ENCODE peak calls at places on chromosomes 5 and 9, in four cellular contexts. One of them, this sample, is unnamed.

GRCh38 chr5:38379360-38379827 is 121.0 kb downstream of the EGFLAM start:
- DNase-seq in SK-N-SH: no peak
- DNase-seq in fibroblast of lung: peak; percentile 1
- DNase-seq in neural progenitor cell: peak; percentile 82
- DNase-seq in this sample: no peak

GRCh38 chr5:146185161-146185560 is 2.7 kb upstream of the LARS1 start:
- DNase-seq in fibroblast of lung: peak; percentile 14
- DNase-seq in SK-N-SH: no peak
- DNase-seq in neural progenitor cell: no peak
- DNase-seq in this sample: no peak

GRCh38 chr5:144068926-144069325 is 101.5 kb downstream of the YIPF5 start:
- DNase-seq in fibroblast of lung: no peak
- DNase-seq in neural progenitor cell: peak; percentile 57
- DNase-seq in SK-N-SH: no peak
- DNase-seq in this sample: peak; percentile 13

GRCh38 chr5:140329739-140330481 is 16.5 kb downstream of the HBEGF start:
- DNase-seq in neural progenitor cell: peak; percentile 18
- DNase-seq in SK-N-SH: no peak
- DNase-seq in fibroblast of lung: no peak
- DNase-seq in this sample: no peak

GRCh38 chr5:173242079-173242478 is 7.1 kb upstream of the NKX2-5 start:
- DNase-seq in neural progenitor cell: peak; percentile 21
- DNase-seq in SK-N-SH: no peak
- DNase-seq in fibroblast of lung: no peak
- DNase-seq in this sample: no peak

GRCh38 chr9:92295827-92296258 is 2.3 kb upstream of the IARS1 start:
- DNase-seq in neural progenitor cell: peak; percentile 11
- DNase-seq in SK-N-SH: no peak
- DNase-seq in fibroblast of lung: no peak
- DNase-seq in this sample: no peak

GRCh38 chr5:176985516-176985915 is 21.1 kb downstream of the UIMC1 start:
- DNase-seq in SK-N-SH: no peak
- DNase-seq in fibroblast of lung: no peak
- DNase-seq in neural progenitor cell: no peak
- DNase-seq in this sample: no peak

GRCh38 chr5:62938927-62939326 is 360.3 kb downstream of the LRRC70 start:
- DNase-seq in neural progenitor cell: no peak
- DNase-seq in fibroblast of lung: peak; percentile 2
- DNase-seq in SK-N-SH: no peak
- DNase-seq in this sample: no peak

DNA sequence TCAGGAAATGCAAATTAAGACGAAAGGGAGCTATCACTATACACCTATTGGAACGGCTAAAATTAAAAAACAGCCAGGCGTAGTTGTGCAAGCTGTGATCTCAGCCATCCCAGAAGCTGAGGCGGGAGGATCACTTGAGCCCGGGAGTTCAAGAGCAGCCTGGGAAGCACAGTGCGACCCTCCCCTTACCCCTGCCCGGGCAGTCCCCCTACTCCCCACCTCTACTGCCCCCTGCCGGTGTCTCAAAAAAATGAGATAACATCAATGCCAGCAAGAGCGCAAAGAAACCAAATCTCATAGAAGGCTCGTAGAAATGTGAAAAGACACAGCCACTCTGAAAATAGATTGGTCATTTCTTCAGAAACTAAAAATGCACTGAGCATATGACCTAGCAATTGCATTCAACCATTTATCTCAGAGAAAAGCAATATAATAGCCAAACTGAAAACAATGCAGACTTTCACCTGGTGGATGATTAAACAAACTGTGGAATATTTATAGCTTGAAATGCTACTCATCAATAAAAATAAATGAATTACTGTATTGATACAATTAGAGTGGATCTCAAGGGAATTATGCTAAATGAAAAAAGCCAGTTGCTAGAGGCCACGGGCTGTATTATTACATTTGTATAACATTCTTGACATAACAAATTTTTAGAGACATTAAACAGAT is 20.6 kb downstream of the OR2V2 start:
- DNase-seq in SK-N-SH: peak; percentile 74
- DNase-seq in neural progenitor cell: peak; percentile 79
- DNase-seq in fibroblast of lung: no peak
- DNase-seq in this sample: peak; percentile 48
- H3K9ac ChIP-seq in SK-N-SH: no peak overlapping the region
- H3K9ac ChIP-seq in neural progenitor cell: no peak overlapping the region
- H3K9ac ChIP-seq in fibroblast of lung: no peak overlapping the region
- H3K9ac ChIP-seq in this sample: no peak overlapping the region

GRCh38 chr5:69049151-69049550 is 44.7 kb upstream of the SLC30A5 start:
- DNase-seq in SK-N-SH: no peak
- DNase-seq in neural progenitor cell: no peak
- DNase-seq in fibroblast of lung: no peak
- DNase-seq in this sample: no peak
- H3K9ac ChIP-seq in SK-N-SH: no peak overlapping the region
- H3K9ac ChIP-seq in neural progenitor cell: no peak overlapping the region
- H3K9ac ChIP-seq in fibroblast of lung: no peak overlapping the region
- H3K9ac ChIP-seq in this sample: no peak overlapping the region

GRCh38 chr5:67059747-67060490 is 136.7 kb downstream of the CD180 start:
- DNase-seq in fibroblast of lung: peak; percentile 80
- DNase-seq in neural progenitor cell: no peak
- DNase-seq in SK-N-SH: no peak
- DNase-seq in this sample: peak; percentile 72
- H3K9ac ChIP-seq in fibroblast of lung: no peak overlapping the region
- H3K9ac ChIP-seq in neural progenitor cell: no peak overlapping the region
- H3K9ac ChIP-seq in SK-N-SH: no peak overlapping the region
- H3K9ac ChIP-seq in this sample: no peak overlapping the region

GRCh38 chr5:36237756-36238155 is 4.0 kb downstream of the NADK2 start:
- DNase-seq in fibroblast of lung: no peak
- DNase-seq in SK-N-SH: no peak
- DNase-seq in neural progenitor cell: no peak
- DNase-seq in this sample: no peak

GRCh38 chr5:36241636-36242533 is at the start of gene NADK2:
- DNase-seq in fibroblast of lung: peak; percentile 94
- DNase-seq in SK-N-SH: peak; percentile 92
- DNase-seq in neural progenitor cell: peak; percentile 97
- DNase-seq in this sample: peak; percentile 98

GRCh38 chr5:36240779-36241635 is 718 bp downstream of the NADK2 start:
- DNase-seq in SK-N-SH: peak; percentile 77
- DNase-seq in fibroblast of lung: peak; percentile 70
- DNase-seq in neural progenitor cell: peak; percentile 82
- DNase-seq in this sample: peak; percentile 85

GRCh38 chr5:36238896-36239295 is 2.8 kb downstream of the NADK2 start:
- DNase-seq in fibroblast of lung: no peak
- DNase-seq in SK-N-SH: peak; percentile 40
- DNase-seq in neural progenitor cell: no peak
- DNase-seq in this sample: no peak

GRCh38 chr5:36239370-36240293 is 2.1 kb downstream of the NADK2 start:
- DNase-seq in fibroblast of lung: no peak
- DNase-seq in SK-N-SH: no peak
- DNase-seq in neural progenitor cell: no peak
- DNase-seq in this sample: no peak
- H3K9ac ChIP-seq in fibroblast of lung: no peak overlapping the region
- H3K9ac ChIP-seq in SK-N-SH: peak overlapping the region; percentile 94
- H3K9ac ChIP-seq in neural progenitor cell: no peak overlapping the region
- H3K9ac ChIP-seq in this sample: peak overlapping the region; percentile 96

GRCh38 chr9:93579711-93580516 is 3.5 kb downstream of the PHF2 start:
- DNase-seq in SK-N-SH: no peak
- DNase-seq in fibroblast of lung: no peak
- DNase-seq in neural progenitor cell: no peak
- DNase-seq in this sample: no peak
- H3K9ac ChIP-seq in SK-N-SH: no peak overlapping the region
- H3K9ac ChIP-seq in fibroblast of lung: no peak overlapping the region
- H3K9ac ChIP-seq in neural progenitor cell: no peak overlapping the region
- H3K9ac ChIP-seq in this sample: no peak overlapping the region

GRCh38 chr9:37302277-37302676 is 120.2 kb upstream of the GRHPR start:
- DNase-seq in neural progenitor cell: no peak
- DNase-seq in SK-N-SH: no peak
- DNase-seq in fibroblast of lung: no peak
- DNase-seq in this sample: no peak
- H3K9ac ChIP-seq in neural progenitor cell: no peak overlapping the region
- H3K9ac ChIP-seq in SK-N-SH: no peak overlapping the region
- H3K9ac ChIP-seq in fibroblast of lung: no peak overlapping the region
- H3K9ac ChIP-seq in this sample: no peak overlapping the region

GRCh38 chr9:65430221-65430620 is 145.2 kb upstream of the FOXD4L5 start:
- DNase-seq in neural progenitor cell: no peak
- DNase-seq in SK-N-SH: no peak
- DNase-seq in fibroblast of lung: no peak
- DNase-seq in this sample: no peak

GRCh38 chr9:65432051-65432450 is 147.0 kb upstream of the FOXD4L5 start:
- DNase-seq in neural progenitor cell: no peak
- DNase-seq in fibroblast of lung: no peak
- DNase-seq in SK-N-SH: no peak
- DNase-seq in this sample: no peak

GRCh38 chr9:65420771-65421170 is 135.8 kb upstream of the FOXD4L5 start:
- DNase-seq in neural progenitor cell: no peak
- DNase-seq in fibroblast of lung: no peak
- DNase-seq in SK-N-SH: no peak
- DNase-seq in this sample: no peak

GRCh38 chr9:65426231-65426630 is 141.2 kb upstream of the FOXD4L5 start:
- DNase-seq in SK-N-SH: no peak
- DNase-seq in fibroblast of lung: no peak
- DNase-seq in neural progenitor cell: no peak
- DNase-seq in this sample: no peak
- H3K9ac ChIP-seq in SK-N-SH: no peak overlapping the region
- H3K9ac ChIP-seq in fibroblast of lung: no peak overlapping the region
- H3K9ac ChIP-seq in neural progenitor cell: no peak overlapping the region
- H3K9ac ChIP-seq in this sample: no peak overlapping the region

This sample was measured in adipocyte.